ENCODE peak calls at places on chromosomes 1 and 21, in nine cellular contexts. I is GM04504; W is stimulated activated naive CD4-positive, alpha-beta T cell; N is AG09319; L is LHCN-M2; X is NCI-H510A; Q is iPS-NIHi11; C is H9; P is right cardiac atrium. R is an unnamed sample.
A peak's percentile ranks its signal among the peaks of the same experiment; 100 is the strongest.

GRCh38 chr1:15215116-15215515 is 31.9 kb upstream of the FHAD1 start:
- DNase-seq in I (no peak), C (no peak), P (no peak), N (no peak), X (no peak), L (no peak), W (no peak), Q (no peak), R (no peak)

GRCh38 chr1:52556641-52557360 is 3.9 kb upstream of the TUT4 start:
- DNase-seq in X (no peak), C (no peak), N (no peak), L (no peak), I (no peak), W (no peak), P (no peak), Q (no peak), R (no peak)

GRCh38 chr21:31173881-31174555 is 135.7 kb upstream of the KRTAP19-8 start:
- DNase-seq in P (peak; percentile 80), L (no peak), I (no peak), N (no peak), X (no peak), W (no peak), C (no peak), Q (no peak), R (peak; percentile 62)

GRCh38 chr21:44304846-44305245 is 5.0 kb downstream of the PFKL start:
- DNase-seq in Q (peak; percentile 65), L (no peak), I (no peak), X (no peak), N (no peak), C (peak; percentile 59), W (no peak), P (no peak), R (peak; percentile 55)

GRCh38 chr1:212792396-212792908 is 758 bp downstream of the TATDN3 start:
- DNase-seq in P (no peak), N (no peak), L (peak; percentile 6), W (no peak), I (no peak), X (no peak), C (no peak), Q (no peak), R (no peak)

GRCh38 chr1:54370287-54371003 is 35.7 kb downstream of the SSBP3 start:
- DNase-seq in N (no peak), L (no peak), W (no peak), I (no peak), C (no peak), P (no peak), Q (no peak), X (no peak), R (no peak)

GRCh38 chr1:201990427-201990826 is 8.0 kb downstream of the RNPEP start:
- DNase-seq in C (no peak), Q (no peak), N (no peak), P (peak; percentile 64), L (no peak), W (no peak), X (no peak), I (no peak), R (no peak)

GRCh38 chr1:39499668-39500067 is 8.2 kb downstream of the BMP8A start:
- DNase-seq in Q (no peak), W (no peak), P (peak; percentile 81), L (no peak), C (no peak), N (no peak), X (no peak), I (no peak), R (no peak)

GRCh38 chr1:207882692-207883091 is 28.2 kb downstream of the CD34 start:
- DNase-seq in N (no peak), P (no peak), I (no peak), C (no peak), W (no peak), X (no peak), L (no peak), Q (no peak), R (no peak)

GRCh38 chr1:23356451-23356850 is 12.4 kb upstream of the HNRNPR start:
- DNase-seq in X (no peak), C (no peak), P (no peak), L (no peak), I (no peak), N (no peak), W (no peak), Q (no peak), R (no peak)

GRCh38 chr1:198169704-198170103 is 12.9 kb downstream of the NEK7 start:
- DNase-seq in N (no peak), X (no peak), I (no peak), L (no peak), C (no peak), Q (no peak), W (no peak), P (no peak), R (no peak)